ENCODE peak calls at places on chromosome 1, in eight cellular contexts. D, I, H, B, M, Y, Z and S are unnamed samples.

GRCh38 chr1:232561381-232561780 is 68.6 kb downstream of the SIPA1L2 start:
- DNase-seq in I (no peak), M (no peak), Y (no peak), B (no peak), D (no peak), H (no peak), Z (no peak), S (no peak)

GRCh38 chr1:81998165-81998564 is 197.4 kb downstream of the ADGRL2 start:
- DNase-seq in Z (no peak), Y (no peak), B (no peak), M (no peak), D (no peak), I (no peak), H (no peak), S (no peak)

GRCh38 chr1:30264672-30265025 is 458.7 kb downstream of the MATN1 start:
- DNase-seq in D (no peak), Z (no peak), B (no peak), Y (no peak), M (no peak), H (no peak), I (no peak), S (no peak)

GRCh38 chr1:3771108-3772026 is 1.2 kb upstream of the SMIM1 start:
- DNase-seq in D (no peak), Z (no peak), H (no peak), M (no peak), B (no peak), Y (no peak), I (no peak), S (no peak)

GRCh38 chr1:2230781-2231666 is 2.9 kb downstream of the SKI start:
- DNase-seq in D (no peak), H (no peak), M (no peak), Z (no peak), B (peak), I (peak), Y (peak), S (no peak)

GRCh38 chr1:234765181-234765580 is 155.2 kb upstream of the IRF2BP2 start:
- DNase-seq in H (no peak), Z (peak), Y (no peak), B (no peak), I (no peak), M (no peak), D (no peak), S (no peak)

GRCh38 chr1:82510431-82510830 is 709.7 kb downstream of the ADGRL2 start:
- DNase-seq in B (no peak), Z (no peak), I (no peak), D (no peak), M (no peak), Y (no peak), H (no peak), S (no peak)

GRCh38 chr1:111203681-111204210 is 3.3 kb upstream of the DENND2D start:
- DNase-seq in Z (no peak), D (peak), M (peak), H (peak), Y (peak), I (peak), B (no peak), S (peak)

GRCh38 chr1:220330265-220330664 is 58.0 kb upstream of the RAB3GAP2 start:
- DNase-seq in B (no peak), H (no peak), I (no peak), M (no peak), D (no peak), Z (peak), Y (no peak), S (no peak)

GRCh38 chr1:180805316-180805715 is 107.4 kb upstream of the KIAA1614 start:
- DNase-seq in I (no peak), M (no peak), H (no peak), Z (no peak), B (no peak), Y (no peak), D (no peak), S (no peak)